ENCODE peak calls at places on chromosomes 7 and 10, in four cellular contexts. One of them, this sample, is unnamed.

GRCh38 chr7:64665980-64666674 is at the start of gene ZNF107:
- DNase-seq in SK-N-SH: peak; percentile 89
- DNase-seq in WTC11: peak; percentile 77
- DNase-seq in K562: peak; percentile 95
- DNase-seq in this sample: peak; percentile 89

GRCh38 chr7:35599061-35599460 is 95.9 kb downstream of the HERPUD2 start:
- DNase-seq in K562: no peak
- DNase-seq in WTC11: no peak
- DNase-seq in SK-N-SH: no peak
- DNase-seq in this sample: no peak

GRCh38 chr7:83055197-83055596 is 107.5 kb downstream of the PCLO start:
- DNase-seq in K562: no peak
- DNase-seq in WTC11: no peak
- DNase-seq in SK-N-SH: no peak
- DNase-seq in this sample: no peak

GRCh38 chr10:125081931-125082330 is 78.4 kb downstream of the CTBP2 start:
- DNase-seq in WTC11: no peak
- DNase-seq in K562: no peak
- DNase-seq in SK-N-SH: no peak
- DNase-seq in this sample: no peak

GRCh38 chr7:107882766-107883165 is 8.2 kb upstream of the DLD start:
- DNase-seq in K562: no peak
- DNase-seq in SK-N-SH: no peak
- DNase-seq in WTC11: no peak
- DNase-seq in this sample: no peak

GRCh38 chr10:113958631-113959382 is 84.9 kb upstream of the ADRB1 start:
- DNase-seq in WTC11: no peak
- DNase-seq in SK-N-SH: no peak
- DNase-seq in K562: peak; percentile 19
- DNase-seq in this sample: no peak

GRCh38 chr7:81769891-81770818 is at the start of gene HGF:
- DNase-seq in WTC11: peak; percentile 23
- DNase-seq in K562: no peak
- DNase-seq in SK-N-SH: peak; percentile 36
- DNase-seq in this sample: no peak

GRCh38 chr7:15459018-15459621 is 102.7 kb downstream of the AGMO start:
- DNase-seq in SK-N-SH: no peak
- DNase-seq in K562: no peak
- DNase-seq in WTC11: no peak
- DNase-seq in this sample: no peak

GRCh38 chr10:133132711-133133291 is 27.2 kb upstream of the KNDC1 start:
- DNase-seq in WTC11: no peak
- DNase-seq in K562: no peak
- DNase-seq in SK-N-SH: peak; percentile 30
- DNase-seq in this sample: no peak

GRCh38 chr10:79595510-79595909 is 15.2 kb upstream of the SFTPA1 start:
- DNase-seq in WTC11: no peak
- DNase-seq in SK-N-SH: no peak
- DNase-seq in K562: no peak
- DNase-seq in this sample: no peak

GRCh38 chr7:150412518-150413247 is 33.6 kb downstream of the ZNF775 start:
- DNase-seq in K562: no peak
- DNase-seq in SK-N-SH: peak; percentile 10
- DNase-seq in WTC11: no peak
- DNase-seq in this sample: no peak

GRCh38 chr7:85103352-85103751 is 83.5 kb downstream of the SEMA3D start:
- DNase-seq in K562: no peak
- DNase-seq in SK-N-SH: no peak
- DNase-seq in WTC11: no peak
- DNase-seq in this sample: no peak

GRCh38 chr7:150975536-150976285 is 2.4 kb downstream of the KCNH2 start:
- DNase-seq in WTC11: no peak
- DNase-seq in SK-N-SH: peak; percentile 79
- DNase-seq in K562: peak; percentile 52
- DNase-seq in this sample: no peak

GRCh38 chr10:103333934-103334520 is 16.9 kb downstream of the PCGF6 start:
- DNase-seq in WTC11: no peak
- DNase-seq in SK-N-SH: peak; percentile 42
- DNase-seq in K562: no peak
- DNase-seq in this sample: no peak

GRCh38 chr10:118106426-118106825 is 59.7 kb upstream of the RAB11FIP2 start:
- DNase-seq in SK-N-SH: no peak
- DNase-seq in K562: peak; percentile 51
- DNase-seq in WTC11: peak; percentile 19
- DNase-seq in this sample: no peak

GRCh38 chr7:19698331-19698730 is 10.5 kb downstream of the POLR1F start:
- DNase-seq in WTC11: no peak
- DNase-seq in K562: no peak
- DNase-seq in SK-N-SH: no peak
- DNase-seq in this sample: no peak

GRCh38 chr7:106369349-106369748 is 84.6 kb upstream of the NAMPT start:
- DNase-seq in WTC11: no peak
- DNase-seq in SK-N-SH: no peak
- DNase-seq in K562: no peak
- DNase-seq in this sample: no peak

GRCh38 chr7:133290676-133291332 is 37.9 kb downstream of the EXOC4 start:
- DNase-seq in SK-N-SH: no peak
- DNase-seq in WTC11: no peak
- DNase-seq in K562: no peak
- DNase-seq in this sample: no peak

GRCh38 chr10:113458461-113458860 is 94.4 kb upstream of the HABP2 start:
- DNase-seq in WTC11: no peak
- DNase-seq in SK-N-SH: no peak
- DNase-seq in K562: no peak
- DNase-seq in this sample: no peak

GRCh38 chr10:86944031-86944419 is 13.4 kb downstream of the MMRN2 start:
- DNase-seq in SK-N-SH: no peak
- DNase-seq in WTC11: peak; percentile 5
- DNase-seq in K562: no peak
- DNase-seq in this sample: no peak

GRCh38 chr7:35988818-35989217 is 164.2 kb upstream of the EEPD1 start:
- DNase-seq in WTC11: no peak
- DNase-seq in K562: no peak
- DNase-seq in SK-N-SH: no peak
- DNase-seq in this sample: no peak

GRCh38 chr10:86349474-86349873 is 17.1 kb downstream of the GRID1 start:
- DNase-seq in SK-N-SH: peak; percentile 70
- DNase-seq in WTC11: peak; percentile 73
- DNase-seq in K562: peak; percentile 56
- DNase-seq in this sample: no peak

GRCh38 chr7:1854521-1855395 is 184.7 kb downstream of the ELFN1 start:
- DNase-seq in WTC11: peak; percentile 10
- DNase-seq in SK-N-SH: no peak
- DNase-seq in K562: peak; percentile 95
- DNase-seq in this sample: no peak

GRCh38 chr7:24576171-24577052 is 3.2 kb downstream of the PALS2 start:
- DNase-seq in SK-N-SH: peak; percentile 74
- DNase-seq in WTC11: no peak
- DNase-seq in K562: peak; percentile 73
- DNase-seq in this sample: peak; percentile 64

GRCh38 chr7:157273208-157274202 is 63.3 kb upstream of the DNAJB6 start:
- DNase-seq in K562: peak; percentile 89
- DNase-seq in SK-N-SH: peak; percentile 99
- DNase-seq in WTC11: peak; percentile 81
- DNase-seq in this sample: no peak

GRCh38 chr7:17019106-17019505 is 137.3 kb upstream of the AGR3 start:
- DNase-seq in K562: no peak
- DNase-seq in SK-N-SH: no peak
- DNase-seq in WTC11: no peak
- DNase-seq in this sample: no peak

GRCh38 chr7:88485811-88486210 is 179.1 kb upstream of the STEAP4 start:
- DNase-seq in K562: no peak
- DNase-seq in SK-N-SH: no peak
- DNase-seq in WTC11: no peak
- DNase-seq in this sample: no peak

GRCh38 chr10:33655165-33655815 is 320.8 kb upstream of the NRP1 start:
- DNase-seq in SK-N-SH: no peak
- DNase-seq in K562: no peak
- DNase-seq in WTC11: no peak
- DNase-seq in this sample: no peak

GRCh38 chr7:37765872-37766525 is 82.4 kb upstream of the NME8 start:
- DNase-seq in K562: no peak
- DNase-seq in SK-N-SH: no peak
- DNase-seq in WTC11: no peak
- DNase-seq in this sample: peak; percentile 82

DNA sequence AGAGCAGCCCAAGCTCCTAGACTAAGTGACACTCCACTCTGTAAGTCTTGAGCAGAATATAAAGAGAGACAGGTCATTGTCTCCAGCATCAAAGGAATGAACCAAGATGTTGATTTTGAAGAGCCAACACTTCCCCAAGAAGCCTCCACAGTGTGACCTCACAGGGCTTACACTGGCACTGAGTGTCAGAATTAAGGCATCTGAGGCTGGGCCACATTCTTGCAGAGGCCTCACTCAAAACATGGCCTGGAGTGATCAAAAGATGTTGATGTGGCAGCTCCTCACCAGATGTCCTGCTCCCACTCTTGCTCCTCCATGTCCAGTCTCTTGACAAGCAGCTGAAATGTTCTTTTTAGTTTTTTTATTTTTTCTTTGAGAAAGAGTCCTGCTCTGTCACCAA is 161.6 kb downstream of the TPST1 start:
- DNase-seq in K562: no peak
- DNase-seq in WTC11: no peak
- DNase-seq in SK-N-SH: no peak
- DNase-seq in this sample: no peak
- TF ChIP-seq USF1 in K562: no peak
- TF ChIP-seq USF1 in WTC11: no peak
- TF ChIP-seq USF1 in SK-N-SH: no peak
- TF ChIP-seq USF1 in this sample: no peak

GRCh38 chr7:142569851-142570250 is 179.4 kb upstream of the PRSS1 start:
- DNase-seq in K562: no peak
- DNase-seq in SK-N-SH: no peak
- DNase-seq in WTC11: no peak
- DNase-seq in this sample: no peak

GRCh38 chr7:142567676-142568075 is 181.6 kb upstream of the PRSS1 start:
- DNase-seq in SK-N-SH: no peak
- DNase-seq in K562: peak; percentile 8
- DNase-seq in WTC11: no peak
- DNase-seq in this sample: no peak

GRCh38 chr7:142567201-142567600 is 182.1 kb upstream of the PRSS1 start:
- DNase-seq in WTC11: no peak
- DNase-seq in K562: no peak
- DNase-seq in SK-N-SH: no peak
- DNase-seq in this sample: no peak

GRCh38 chr7:142566291-142566690 is 183.0 kb upstream of the PRSS1 start:
- DNase-seq in WTC11: no peak
- DNase-seq in SK-N-SH: no peak
- DNase-seq in K562: no peak
- DNase-seq in this sample: no peak

GRCh38 chr7:142568430-142569097 is 180.7 kb upstream of the PRSS1 start:
- DNase-seq in K562: no peak
- DNase-seq in SK-N-SH: no peak
- DNase-seq in WTC11: no peak
- DNase-seq in this sample: no peak
- TF ChIP-seq USF1 in K562: no peak
- TF ChIP-seq USF1 in SK-N-SH: no peak
- TF ChIP-seq USF1 in WTC11: no peak
- TF ChIP-seq USF1 in this sample: no peak

GRCh38 chr7:100626530-100627237 is 14.3 kb downstream of the MOSPD3 start:
- DNase-seq in WTC11: peak; percentile 87
- DNase-seq in SK-N-SH: peak; percentile 100
- DNase-seq in K562: peak; percentile 92
- DNase-seq in this sample: peak; percentile 32
- TF ChIP-seq USF1 in WTC11: no peak
- TF ChIP-seq USF1 in SK-N-SH: no peak
- TF ChIP-seq USF1 in K562: no peak
- TF ChIP-seq USF1 in this sample: no peak

DNA sequence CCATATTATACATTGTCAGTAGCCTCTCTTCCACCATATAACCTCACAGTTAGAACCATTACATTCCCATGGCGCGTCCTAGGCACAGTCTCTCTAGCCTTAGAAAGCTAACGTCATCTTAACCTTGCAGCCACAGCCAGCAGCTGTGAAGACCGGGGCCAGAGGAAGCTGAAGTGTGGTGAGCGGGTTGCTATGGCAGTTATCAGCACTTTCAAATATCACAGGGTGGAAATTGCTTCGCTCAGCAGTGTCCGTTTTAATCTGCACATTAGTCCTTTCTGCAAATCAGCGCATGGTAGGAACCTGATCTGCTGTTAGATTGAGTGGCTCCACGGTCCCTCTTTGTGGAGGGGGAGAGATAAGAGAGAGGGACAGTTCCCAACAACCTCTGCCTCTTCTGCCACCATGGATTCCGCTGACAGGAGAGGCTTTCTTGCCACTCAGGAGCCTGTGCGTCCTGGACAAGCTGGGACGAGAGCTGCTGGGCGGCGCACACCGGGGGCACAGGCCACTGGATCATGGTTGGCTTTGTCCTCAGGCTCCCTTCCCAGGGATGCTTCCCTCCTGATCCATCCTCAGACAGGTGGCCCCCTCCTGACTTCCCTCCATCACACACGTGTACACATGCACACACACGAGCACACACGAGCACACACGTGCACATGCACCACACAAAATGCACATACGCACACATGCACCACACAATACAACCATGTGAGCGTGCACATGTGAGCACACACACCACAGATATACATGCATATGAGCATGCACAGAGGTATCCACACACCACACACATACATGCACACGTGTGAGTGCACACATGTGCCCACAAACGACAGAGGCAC is 93.8 kb downstream of the WDR37 start:
- DNase-seq in SK-N-SH: peak; percentile 87
- DNase-seq in WTC11: no peak
- DNase-seq in K562: peak; percentile 67
- DNase-seq in this sample: no peak
- TF ChIP-seq USF1 in SK-N-SH: no peak
- TF ChIP-seq USF1 in WTC11: no peak
- TF ChIP-seq USF1 in K562: no peak
- TF ChIP-seq USF1 in this sample: no peak

DNA sequence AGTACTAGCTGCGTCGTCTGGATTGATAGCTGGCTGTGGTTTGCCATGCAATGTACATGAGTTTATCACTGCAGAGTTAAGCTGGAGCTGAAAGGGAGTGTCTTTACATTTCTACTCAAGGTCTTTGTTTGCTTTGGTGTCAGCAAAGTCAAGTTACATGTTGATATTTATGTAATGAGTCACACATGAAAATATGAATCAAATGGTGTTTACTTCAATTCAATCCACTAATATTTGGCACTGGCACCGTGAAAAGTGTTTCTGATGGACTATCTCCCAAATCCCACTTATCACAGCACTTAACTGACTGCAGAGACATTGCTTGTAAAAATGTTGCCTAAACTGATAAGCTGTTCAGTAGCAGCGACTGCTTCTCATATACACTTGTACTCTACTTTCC is 395.9 kb downstream of the TFEC start:
- DNase-seq in SK-N-SH: no peak
- DNase-seq in WTC11: no peak
- DNase-seq in K562: no peak
- DNase-seq in this sample: no peak
- TF ChIP-seq USF1 in SK-N-SH: no peak
- TF ChIP-seq USF1 in WTC11: no peak
- TF ChIP-seq USF1 in K562: no peak
- TF ChIP-seq USF1 in this sample: no peak